ENCODE peak calls at places on chromosomes 7 and 10, in four cellular contexts. One of them, this sample, is unnamed.

GRCh38 chr7:151687523-151688235 is 168.0 kb upstream of the RHEB start:
- DNase-seq in mucosa of gallbladder: peak
- DNase-seq in stimulated activated CD4-positive, alpha-beta T cell treated with anti-CD3 and anti-CD28 coated beads, Interleukin-4, amount 100 ng/mL, for 4 hours: no peak
- DNase-seq in NCI-H1417: no peak
- DNase-seq in this sample: no peak

GRCh38 chr10:6929157-6929830 is 349.2 kb upstream of the PRKCQ start:
- DNase-seq in mucosa of gallbladder: no peak
- DNase-seq in stimulated activated CD4-positive, alpha-beta T cell treated with anti-CD3 and anti-CD28 coated beads, Interleukin-4, amount 100 ng/mL, for 4 hours: no peak
- DNase-seq in NCI-H1417: no peak
- DNase-seq in this sample: no peak

GRCh38 chr10:90779573-90779972 is 78.3 kb downstream of the HTR7 start:
- DNase-seq in stimulated activated CD4-positive, alpha-beta T cell treated with anti-CD3 and anti-CD28 coated beads, Interleukin-4, amount 100 ng/mL, for 4 hours: no peak
- DNase-seq in NCI-H1417: no peak
- DNase-seq in mucosa of gallbladder: no peak
- DNase-seq in this sample: no peak

GRCh38 chr10:78687616-78688015 is 381.1 kb upstream of the ZMIZ1 start:
- DNase-seq in stimulated activated CD4-positive, alpha-beta T cell treated with anti-CD3 and anti-CD28 coated beads, Interleukin-4, amount 100 ng/mL, for 4 hours: no peak
- DNase-seq in mucosa of gallbladder: no peak
- DNase-seq in NCI-H1417: no peak
- DNase-seq in this sample: no peak

GRCh38 chr10:77325233-77325537 is 312.4 kb downstream of the KCNMA1 start:
- DNase-seq in stimulated activated CD4-positive, alpha-beta T cell treated with anti-CD3 and anti-CD28 coated beads, Interleukin-4, amount 100 ng/mL, for 4 hours: no peak
- DNase-seq in NCI-H1417: peak
- DNase-seq in mucosa of gallbladder: peak
- DNase-seq in this sample: no peak

GRCh38 chr7:51689547-51689946 is 372.9 kb upstream of the COBL start:
- DNase-seq in stimulated activated CD4-positive, alpha-beta T cell treated with anti-CD3 and anti-CD28 coated beads, Interleukin-4, amount 100 ng/mL, for 4 hours: no peak
- DNase-seq in mucosa of gallbladder: no peak
- DNase-seq in NCI-H1417: no peak
- DNase-seq in this sample: no peak

GRCh38 chr10:60384006-60384405 is 5.7 kb downstream of the ANK3 start:
- DNase-seq in mucosa of gallbladder: no peak
- DNase-seq in NCI-H1417: no peak
- DNase-seq in stimulated activated CD4-positive, alpha-beta T cell treated with anti-CD3 and anti-CD28 coated beads, Interleukin-4, amount 100 ng/mL, for 4 hours: no peak
- DNase-seq in this sample: no peak

GRCh38 chr10:49744924-49745605 is 17.1 kb downstream of the OGDHL start:
- DNase-seq in mucosa of gallbladder: no peak
- DNase-seq in NCI-H1417: no peak
- DNase-seq in stimulated activated CD4-positive, alpha-beta T cell treated with anti-CD3 and anti-CD28 coated beads, Interleukin-4, amount 100 ng/mL, for 4 hours: no peak
- DNase-seq in this sample: no peak

GRCh38 chr7:11709240-11709639 is 122.8 kb downstream of the THSD7A start:
- DNase-seq in NCI-H1417: no peak
- DNase-seq in mucosa of gallbladder: no peak
- DNase-seq in stimulated activated CD4-positive, alpha-beta T cell treated with anti-CD3 and anti-CD28 coated beads, Interleukin-4, amount 100 ng/mL, for 4 hours: no peak
- DNase-seq in this sample: no peak

GRCh38 chr7:151178236-151178635 is 8.8 kb downstream of the ASB10 start:
- DNase-seq in mucosa of gallbladder: no peak
- DNase-seq in stimulated activated CD4-positive, alpha-beta T cell treated with anti-CD3 and anti-CD28 coated beads, Interleukin-4, amount 100 ng/mL, for 4 hours: no peak
- DNase-seq in NCI-H1417: no peak
- DNase-seq in this sample: no peak

GRCh38 chr10:43843331-43844101 is 194.8 kb upstream of the ZNF32 start:
- DNase-seq in stimulated activated CD4-positive, alpha-beta T cell treated with anti-CD3 and anti-CD28 coated beads, Interleukin-4, amount 100 ng/mL, for 4 hours: no peak
- DNase-seq in NCI-H1417: no peak
- DNase-seq in mucosa of gallbladder: peak
- DNase-seq in this sample: no peak

GRCh38 chr10:110165239-110165638 is 42.2 kb upstream of the MXI1 start:
- DNase-seq in mucosa of gallbladder: no peak
- DNase-seq in NCI-H1417: no peak
- DNase-seq in stimulated activated CD4-positive, alpha-beta T cell treated with anti-CD3 and anti-CD28 coated beads, Interleukin-4, amount 100 ng/mL, for 4 hours: no peak
- DNase-seq in this sample: no peak

This sample was measured in memory B cell.